ENCODE peak calls at places on chromosome 1, in six cellular contexts. One of them, this sample, is unnamed.

GRCh38 chr1:84669831-84670230 is 20.4 kb downstream of the SSX2IP start:
- DNase-seq in pancreas: no peak
- DNase-seq in heart left ventricle: no peak
- DNase-seq in body of pancreas: no peak
- DNase-seq in left lung: no peak
- DNase-seq in mucosa of descending colon: no peak
- DNase-seq in this sample: peak

GRCh38 chr1:1181938-1182410 is 8.3 kb downstream of the TTLL10 start:
- DNase-seq in pancreas: peak
- DNase-seq in heart left ventricle: no peak
- DNase-seq in body of pancreas: peak
- DNase-seq in left lung: peak
- DNase-seq in mucosa of descending colon: no peak
- DNase-seq in this sample: no peak

GRCh38 chr1:157652859-157653493 is 47.6 kb downstream of the FCRL3 start:
- DNase-seq in pancreas: no peak
- DNase-seq in heart left ventricle: no peak
- DNase-seq in body of pancreas: no peak
- DNase-seq in left lung: no peak
- DNase-seq in mucosa of descending colon: no peak
- DNase-seq in this sample: no peak

GRCh38 chr1:154730251-154730650 is 122.3 kb upstream of the ADAR start:
- DNase-seq in pancreas: no peak
- DNase-seq in heart left ventricle: no peak
- DNase-seq in body of pancreas: no peak
- DNase-seq in left lung: no peak
- DNase-seq in mucosa of descending colon: no peak
- DNase-seq in this sample: peak

GRCh38 chr1:185238447-185238846 is 78.6 kb downstream of the IVNS1ABP start:
- DNase-seq in pancreas: no peak
- DNase-seq in heart left ventricle: no peak
- DNase-seq in body of pancreas: no peak
- DNase-seq in left lung: no peak
- DNase-seq in mucosa of descending colon: no peak
- DNase-seq in this sample: peak

GRCh38 chr1:25774921-25775774 is 24.8 kb upstream of the SELENON start:
- DNase-seq in pancreas: no peak
- DNase-seq in heart left ventricle: no peak
- DNase-seq in body of pancreas: no peak
- DNase-seq in left lung: no peak
- DNase-seq in mucosa of descending colon: no peak
- DNase-seq in this sample: no peak

GRCh38 chr1:243234978-243235657 is 20.0 kb downstream of the CEP170 start:
- DNase-seq in pancreas: no peak
- DNase-seq in heart left ventricle: no peak
- DNase-seq in body of pancreas: no peak
- DNase-seq in left lung: no peak
- DNase-seq in mucosa of descending colon: no peak
- DNase-seq in this sample: peak

GRCh38 chr1:33361553-33362262 is 40.8 kb upstream of the A3GALT2 start:
- DNase-seq in pancreas: no peak
- DNase-seq in heart left ventricle: peak
- DNase-seq in body of pancreas: no peak
- DNase-seq in left lung: peak
- DNase-seq in mucosa of descending colon: no peak
- DNase-seq in this sample: no peak

GRCh38 chr1:171613282-171613681 is 8.8 kb upstream of the MYOCOS start:
- DNase-seq in pancreas: no peak
- DNase-seq in heart left ventricle: no peak
- DNase-seq in body of pancreas: no peak
- DNase-seq in left lung: no peak
- DNase-seq in mucosa of descending colon: no peak
- DNase-seq in this sample: no peak

GRCh38 chr1:209106237-209106741 is 477.2 kb upstream of the CAMK1G start:
- DNase-seq in pancreas: no peak
- DNase-seq in heart left ventricle: no peak
- DNase-seq in body of pancreas: no peak
- DNase-seq in left lung: no peak
- DNase-seq in mucosa of descending colon: no peak
- DNase-seq in this sample: peak

GRCh38 chr1:167995038-167995437 is 58.2 kb upstream of the MPC2 start:
- DNase-seq in pancreas: no peak
- DNase-seq in heart left ventricle: no peak
- DNase-seq in body of pancreas: no peak
- DNase-seq in left lung: no peak
- DNase-seq in mucosa of descending colon: no peak
- DNase-seq in this sample: no peak

GRCh38 chr1:247812637-247813036 is 11.3 kb downstream of the OR14A16 start:
- DNase-seq in pancreas: no peak
- DNase-seq in heart left ventricle: no peak
- DNase-seq in body of pancreas: no peak
- DNase-seq in left lung: no peak
- DNase-seq in mucosa of descending colon: no peak
- DNase-seq in this sample: no peak

GRCh38 chr1:243968413-243968812 is 82.7 kb upstream of the ZBTB18 start:
- DNase-seq in pancreas: no peak
- DNase-seq in heart left ventricle: no peak
- DNase-seq in body of pancreas: no peak
- DNase-seq in left lung: no peak
- DNase-seq in mucosa of descending colon: no peak
- DNase-seq in this sample: no peak

GRCh38 chr1:56527548-56528302 is 51.6 kb downstream of the PLPP3 start:
- DNase-seq in pancreas: no peak
- DNase-seq in heart left ventricle: no peak
- DNase-seq in body of pancreas: no peak
- DNase-seq in left lung: no peak
- DNase-seq in mucosa of descending colon: peak
- DNase-seq in this sample: no peak

GRCh38 chr1:212477680-212478466 is 45.2 kb downstream of the NENF start:
- DNase-seq in pancreas: no peak
- DNase-seq in heart left ventricle: no peak
- DNase-seq in body of pancreas: no peak
- DNase-seq in left lung: no peak
- DNase-seq in mucosa of descending colon: peak
- DNase-seq in this sample: no peak

GRCh38 chr1:161499099-161500078 is 5.9 kb upstream of the FCGR2A start:
- DNase-seq in pancreas: no peak
- DNase-seq in heart left ventricle: no peak
- DNase-seq in body of pancreas: no peak
- DNase-seq in left lung: no peak
- DNase-seq in mucosa of descending colon: peak
- DNase-seq in this sample: no peak

GRCh38 chr1:63603810-63604209 is 10.6 kb downstream of the PGM1 start:
- DNase-seq in pancreas: no peak
- DNase-seq in heart left ventricle: no peak
- DNase-seq in body of pancreas: no peak
- DNase-seq in left lung: no peak
- DNase-seq in mucosa of descending colon: no peak
- DNase-seq in this sample: no peak

GRCh38 chr1:26856604-26857469 is 6.1 kb upstream of the SFN start:
- DNase-seq in pancreas: no peak
- DNase-seq in heart left ventricle: no peak
- DNase-seq in body of pancreas: no peak
- DNase-seq in left lung: no peak
- DNase-seq in mucosa of descending colon: no peak
- DNase-seq in this sample: no peak

GRCh38 chr1:243798726-243799125 is 51.3 kb downstream of the AKT3 start:
- DNase-seq in pancreas: no peak
- DNase-seq in heart left ventricle: no peak
- DNase-seq in body of pancreas: no peak
- DNase-seq in left lung: no peak
- DNase-seq in mucosa of descending colon: no peak
- DNase-seq in this sample: peak

GRCh38 chr1:226372885-226373284 is 35.0 kb downstream of the PARP1 start:
- DNase-seq in pancreas: no peak
- DNase-seq in heart left ventricle: peak
- DNase-seq in body of pancreas: no peak
- DNase-seq in left lung: no peak
- DNase-seq in mucosa of descending colon: no peak
- DNase-seq in this sample: no peak

GRCh38 chr1:47201179-47201578 is 11.3 kb upstream of the PDZK1IP1 start:
- DNase-seq in pancreas: no peak
- DNase-seq in heart left ventricle: no peak
- DNase-seq in body of pancreas: no peak
- DNase-seq in left lung: no peak
- DNase-seq in mucosa of descending colon: no peak
- DNase-seq in this sample: no peak

GRCh38 chr1:70922196-70922595 is 125.4 kb downstream of the PTGER3 start:
- DNase-seq in pancreas: no peak
- DNase-seq in heart left ventricle: no peak
- DNase-seq in body of pancreas: no peak
- DNase-seq in left lung: no peak
- DNase-seq in mucosa of descending colon: no peak
- DNase-seq in this sample: no peak

GRCh38 chr1:184218436-184218835 is 166.9 kb downstream of the TSEN15 start:
- DNase-seq in pancreas: no peak
- DNase-seq in heart left ventricle: no peak
- DNase-seq in body of pancreas: no peak
- DNase-seq in left lung: no peak
- DNase-seq in mucosa of descending colon: no peak
- DNase-seq in this sample: no peak

GRCh38 chr1:89516055-89516454 is 8.6 kb upstream of the LRRC8B start:
- DNase-seq in pancreas: no peak
- DNase-seq in heart left ventricle: no peak
- DNase-seq in body of pancreas: no peak
- DNase-seq in left lung: no peak
- DNase-seq in mucosa of descending colon: no peak
- DNase-seq in this sample: peak

GRCh38 chr1:205502992-205503391 is 1.5 kb upstream of the CDK18 start:
- DNase-seq in pancreas: peak
- DNase-seq in heart left ventricle: no peak
- DNase-seq in body of pancreas: no peak
- DNase-seq in left lung: no peak
- DNase-seq in mucosa of descending colon: no peak
- DNase-seq in this sample: no peak

GRCh38 chr1:232170909-232171308 is 459.0 kb downstream of the SIPA1L2 start:
- DNase-seq in pancreas: no peak
- DNase-seq in heart left ventricle: no peak
- DNase-seq in body of pancreas: no peak
- DNase-seq in left lung: no peak
- DNase-seq in mucosa of descending colon: no peak
- DNase-seq in this sample: peak
- TF ChIP-seq CTCF in pancreas: no peak
- TF ChIP-seq CTCF in heart left ventricle: no peak
- TF ChIP-seq CTCF in body of pancreas: no peak
- TF ChIP-seq CTCF in left lung: no peak
- TF ChIP-seq CTCF in mucosa of descending colon: no peak
- TF ChIP-seq CTCF in this sample: peak

DNA sequence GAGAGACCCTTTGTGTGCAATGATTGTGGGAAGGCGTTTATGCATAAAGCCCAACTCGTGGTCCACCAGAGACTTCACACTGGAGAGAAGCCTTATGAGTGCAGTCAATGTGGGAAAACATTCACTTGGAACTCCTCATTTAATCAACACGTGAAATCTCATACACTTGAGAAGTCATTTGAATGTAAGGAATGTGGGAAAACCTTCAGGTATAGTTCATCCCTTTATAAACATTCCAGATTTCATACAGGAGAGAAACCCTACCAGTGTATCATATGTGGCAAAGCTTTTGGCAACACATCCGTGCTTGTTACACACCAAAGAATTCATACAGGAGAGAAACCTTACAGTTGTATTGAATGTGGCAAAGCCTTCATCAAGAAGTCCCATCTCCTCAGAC is 15.5 kb downstream of the ZNF684 start:
- DNase-seq in pancreas: no peak
- DNase-seq in heart left ventricle: no peak
- DNase-seq in body of pancreas: no peak
- DNase-seq in left lung: no peak
- DNase-seq in mucosa of descending colon: no peak
- DNase-seq in this sample: no peak
- TF ChIP-seq CTCF in pancreas: no peak
- TF ChIP-seq CTCF in heart left ventricle: no peak
- TF ChIP-seq CTCF in body of pancreas: no peak
- TF ChIP-seq CTCF in left lung: no peak
- TF ChIP-seq CTCF in mucosa of descending colon: no peak
- TF ChIP-seq CTCF in this sample: no peak

GRCh38 chr1:110134050-110134595 is 16.2 kb upstream of the SLC6A17 start:
- DNase-seq in pancreas: no peak
- DNase-seq in heart left ventricle: no peak
- DNase-seq in body of pancreas: no peak
- DNase-seq in left lung: no peak
- DNase-seq in mucosa of descending colon: no peak
- DNase-seq in this sample: no peak

GRCh38 chr1:110130989-110131388 is 18.7 kb downstream of the UBL4B start:
- DNase-seq in pancreas: no peak
- DNase-seq in heart left ventricle: no peak
- DNase-seq in body of pancreas: no peak
- DNase-seq in left lung: no peak
- DNase-seq in mucosa of descending colon: no peak
- DNase-seq in this sample: no peak

GRCh38 chr1:110132682-110133081 is 17.6 kb upstream of the SLC6A17 start:
- DNase-seq in pancreas: no peak
- DNase-seq in heart left ventricle: no peak
- DNase-seq in body of pancreas: no peak
- DNase-seq in left lung: no peak
- DNase-seq in mucosa of descending colon: no peak
- DNase-seq in this sample: no peak

GRCh38 chr1:110133436-110133835 is 16.9 kb upstream of the SLC6A17 start:
- DNase-seq in pancreas: no peak
- DNase-seq in heart left ventricle: no peak
- DNase-seq in body of pancreas: no peak
- DNase-seq in left lung: no peak
- DNase-seq in mucosa of descending colon: no peak
- DNase-seq in this sample: no peak

GRCh38 chr1:110130113-110130591 is 17.9 kb downstream of the UBL4B start:
- DNase-seq in pancreas: peak
- DNase-seq in heart left ventricle: peak
- DNase-seq in body of pancreas: peak
- DNase-seq in left lung: no peak
- DNase-seq in mucosa of descending colon: no peak
- DNase-seq in this sample: no peak
- TF ChIP-seq CTCF in pancreas: peak
- TF ChIP-seq CTCF in heart left ventricle: no peak
- TF ChIP-seq CTCF in body of pancreas: peak
- TF ChIP-seq CTCF in left lung: no peak
- TF ChIP-seq CTCF in mucosa of descending colon: no peak
- TF ChIP-seq CTCF in this sample: no peak

DNA sequence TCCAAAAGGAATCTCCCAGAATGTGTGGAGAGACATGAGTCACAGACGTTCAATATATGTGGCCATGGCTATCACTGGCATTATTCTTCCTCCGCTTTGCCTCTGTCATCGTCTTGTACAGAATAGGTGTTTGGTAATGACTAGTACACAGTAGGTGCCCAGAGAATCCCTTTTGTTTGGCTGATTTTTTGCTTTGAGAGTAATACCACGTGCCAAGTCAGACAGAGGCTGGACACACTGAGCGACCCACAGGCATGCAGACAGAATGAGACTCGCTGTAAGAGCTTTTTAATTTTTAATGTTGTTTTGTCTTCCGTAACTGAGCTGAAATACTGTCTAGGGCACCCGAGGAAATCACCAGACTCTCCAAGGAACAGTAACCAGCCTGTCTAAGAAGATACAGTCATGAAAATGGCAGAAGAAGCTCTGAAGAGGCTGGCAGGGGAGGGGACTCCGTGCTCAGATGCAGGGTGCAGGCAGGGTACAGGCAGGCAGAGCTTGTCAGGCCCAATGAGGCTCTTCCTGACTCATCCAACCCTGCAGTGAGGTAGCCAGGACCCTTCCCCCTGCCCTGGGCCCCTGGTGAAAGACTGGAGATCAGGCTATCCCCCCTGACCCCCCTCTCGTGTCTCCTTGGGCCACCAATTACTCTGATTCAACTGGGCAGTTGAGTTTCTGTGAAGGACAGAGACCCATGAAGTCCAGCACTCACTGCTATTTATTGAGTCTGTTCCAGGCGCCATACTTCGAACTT is 60.0 kb upstream of the ECE1 start:
- DNase-seq in pancreas: no peak
- DNase-seq in heart left ventricle: no peak
- DNase-seq in body of pancreas: no peak
- DNase-seq in left lung: no peak
- DNase-seq in mucosa of descending colon: no peak
- DNase-seq in this sample: no peak
- TF ChIP-seq CTCF in pancreas: no peak
- TF ChIP-seq CTCF in heart left ventricle: no peak
- TF ChIP-seq CTCF in body of pancreas: no peak
- TF ChIP-seq CTCF in left lung: no peak
- TF ChIP-seq CTCF in mucosa of descending colon: no peak
- TF ChIP-seq CTCF in this sample: no peak

This sample was measured in MCF 10A.